ENCODE peak calls at places on chromosome 9, in eight cellular contexts. T is A549, H is fibroblast of lung, Z is pancreas, F is right lobe of liver, X is esophagus squamous epithelium, S is psoas muscle, Y is spleen. V is an unnamed sample.

GRCh38 chr9:69573666-69574456 is 98.3 kb downstream of the APBA1 start:
- DNase-seq in F (no peak), S (no peak), Y (no peak), T (no peak), Z (no peak), H (peak; percentile 35), X (no peak), V (no peak)

GRCh38 chr9:2299843-2300205 is 284.7 kb downstream of the SMARCA2 start:
- DNase-seq in F (no peak), T (no peak), S (no peak), H (no peak), Z (no peak), X (no peak), Y (no peak), V (no peak)

GRCh38 chr9:136808075-136808780 is 480 bp downstream of the RABL6 start:
- DNase-seq in X (no peak), F (peak; percentile 50), S (no peak), Z (peak; percentile 59), Y (peak; percentile 88), T (no peak), H (no peak), V (no peak)

GRCh38 chr9:129005336-129005997 is 22.7 kb downstream of the SH3GLB2 start:
- DNase-seq in Z (no peak), H (no peak), Y (no peak), X (no peak), F (no peak), T (no peak), S (no peak), V (no peak)

GRCh38 chr9:104747245-104747564 is 278 bp upstream of the NIPSNAP3A start:
- DNase-seq in F (no peak), X (no peak), S (no peak), Y (no peak), Z (no peak), T (no peak), H (no peak), V (no peak)

GRCh38 chr9:90274725-90275124 is 367.9 kb downstream of the DIRAS2 start:
- DNase-seq in X (no peak), T (no peak), S (no peak), Z (no peak), F (no peak), Y (no peak), H (no peak), V (no peak)

GRCh38 chr9:104339692-104340091 is 164.4 kb upstream of the OR13F1 start:
- DNase-seq in Z (no peak), T (no peak), Y (no peak), S (no peak), F (no peak), H (no peak), X (no peak), V (no peak)

GRCh38 chr9:116543731-116544400 is 143.2 kb upstream of the TRIM32 start:
- DNase-seq in H (peak; percentile 65), S (peak; percentile 58), T (no peak), F (no peak), Y (no peak), Z (no peak), X (no peak), V (no peak)

GRCh38 chr9:3525836-3526165 is at the start of gene RFX3:
- DNase-seq in Y (peak; percentile 98), Z (peak; percentile 86), F (peak; percentile 93), X (peak; percentile 66), H (peak; percentile 97), S (peak; percentile 92), T (peak; percentile 69), V (peak; percentile 89)

GRCh38 chr9:15942806-15943424 is 390.1 kb downstream of the CCDC171 start:
- DNase-seq in Z (no peak), F (no peak), S (no peak), T (no peak), Y (no peak), X (no peak), H (peak; percentile 42), V (no peak)

GRCh38 chr9:108682191-108682590 is 173.6 kb downstream of the ACTL7B start:
- DNase-seq in T (no peak), F (no peak), H (no peak), Y (no peak), X (no peak), S (no peak), Z (no peak), V (no peak)

GRCh38 chr9:137366445-137366810 is 56.5 kb downstream of the EXD3 start:
- DNase-seq in F (no peak), H (no peak), Y (peak; percentile 51), X (no peak), Z (no peak), T (no peak), S (no peak), V (no peak)

DNA sequence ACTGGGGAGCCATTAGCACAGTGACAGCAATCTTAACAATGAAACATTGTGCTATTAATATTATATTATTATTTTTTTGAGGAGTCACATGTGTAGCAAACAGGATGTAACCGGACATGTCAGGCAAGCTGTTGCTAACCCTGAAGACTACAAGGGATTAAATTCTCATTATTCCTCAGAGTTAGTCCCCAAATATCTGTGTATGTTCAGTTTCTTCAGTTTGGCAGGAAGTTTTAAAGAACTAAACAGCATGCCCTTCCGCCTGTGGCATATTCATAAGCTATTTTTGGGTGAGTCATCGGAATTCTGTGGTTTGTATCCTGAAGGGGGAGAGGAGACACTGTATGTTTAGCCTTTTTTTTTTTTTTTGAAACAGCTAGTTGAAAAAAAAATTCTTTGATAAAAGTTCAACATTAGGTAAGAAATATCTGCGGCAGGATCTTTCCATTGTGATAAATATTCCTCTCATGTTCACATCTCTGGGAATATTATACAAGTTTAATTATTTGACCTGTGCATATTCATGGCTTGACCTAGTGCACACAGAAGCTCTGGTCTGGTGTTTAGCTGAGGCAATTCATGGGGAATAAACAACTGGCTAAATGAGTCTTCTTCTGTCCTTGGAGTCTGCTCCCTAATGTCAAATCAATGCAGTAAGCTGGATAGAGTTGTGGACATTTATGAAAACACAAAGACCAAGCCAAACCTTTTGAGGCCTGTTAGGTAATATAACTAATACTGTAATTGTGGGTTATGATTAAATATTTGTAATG is 202.7 kb upstream of the CDKN2B start:
- DNase-seq in T (peak; percentile 69), X (no peak), Z (no peak), Y (no peak), H (peak; percentile 92), F (no peak), S (no peak), V (no peak)
- H3K27ac ChIP-seq in T (peak overlapping the region; percentile 87), X (no peak overlapping the region), Z (no peak overlapping the region), Y (no peak overlapping the region), H (peak overlapping the region; percentile 49), F (no peak overlapping the region), S (no peak overlapping the region), V (no peak overlapping the region)

DNA sequence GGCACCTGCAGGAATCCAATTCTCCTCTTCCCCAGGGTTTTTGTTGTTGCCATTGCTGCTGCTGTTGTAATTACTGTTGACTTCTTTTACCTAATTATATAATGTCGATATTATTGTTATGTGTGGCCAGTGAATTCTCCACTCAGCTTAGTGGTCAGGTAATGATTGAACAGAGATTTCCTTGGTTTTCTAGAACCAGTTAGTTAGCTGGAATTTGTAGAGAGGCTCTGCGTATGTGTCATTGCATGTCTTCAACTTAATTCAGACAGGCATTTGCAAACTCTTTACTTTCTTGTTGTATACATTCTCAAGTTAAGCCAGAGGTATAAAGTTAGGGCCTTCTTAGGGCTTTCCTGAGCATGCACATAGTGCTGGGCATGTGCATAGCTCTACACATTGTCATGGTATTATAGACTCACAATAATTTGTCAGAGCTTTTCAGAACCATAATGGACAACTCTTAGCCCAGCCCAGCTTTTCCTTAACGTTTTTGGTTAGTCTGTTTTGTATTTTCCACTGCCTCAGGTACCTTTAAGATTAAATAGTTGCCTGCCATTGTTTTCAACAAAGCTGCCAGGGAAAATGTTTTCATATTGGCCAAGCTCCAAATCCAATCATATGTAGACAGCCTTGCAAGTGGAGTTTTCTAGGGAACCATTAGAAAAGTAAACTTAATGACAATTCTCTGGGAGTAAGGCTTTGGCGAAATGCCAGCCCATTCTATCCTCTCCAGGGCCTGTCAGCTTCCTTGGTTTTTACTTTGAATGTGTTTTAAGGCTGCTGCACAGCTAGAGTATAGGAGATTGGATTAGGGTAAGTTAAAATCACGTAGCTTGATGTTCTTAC is 68.1 kb downstream of the UBE2R2 start:
- DNase-seq in S (no peak), X (no peak), Y (no peak), T (no peak), F (no peak), Z (peak; percentile 33), H (peak; percentile 64), V (peak; percentile 43)
- H3K4me1 ChIP-seq in S (peaks cover 56% of the 10 kb centered on the region), X (peaks cover 3% of the 10 kb centered on the region), Y (peaks cover 61% of the 10 kb centered on the region), T (peaks cover 36% of the 10 kb centered on the region), F (no peaks in the 10 kb centered on the region), Z (peaks cover 37% of the 10 kb centered on the region), H (peaks cover 4% of the 10 kb centered on the region), V (peaks cover 5% of the 10 kb centered on the region)

GRCh38 chr9:21434202-21435014 is 5.8 kb upstream of the IFNA1 start:
- DNase-seq in T (peak; percentile 28), Y (no peak), H (peak; percentile 83), X (no peak), F (no peak), S (no peak), Z (peak; percentile 47), V (no peak)
- H3K9me3 ChIP-seq in T (no peaks in the 10 kb centered on the region), Y (no peaks in the 10 kb centered on the region), H (no peaks in the 10 kb centered on the region), X (no peaks in the 10 kb centered on the region), F (no peaks in the 10 kb centered on the region), S (no peaks in the 10 kb centered on the region), Z (no peaks in the 10 kb centered on the region), V (no peaks in the 10 kb centered on the region)

GRCh38 chr9:110207071-110207923 is 662 bp downstream of the C9orf152 start:
- DNase-seq in Z (peak; percentile 92), X (no peak), T (no peak), Y (no peak), H (no peak), S (no peak), F (no peak), V (no peak)
- H3K27ac ChIP-seq in Z (peak overlapping the region; percentile 68), X (peak overlapping the region; percentile 24), T (peak overlapping the region; percentile 48), Y (no peak overlapping the region), H (no peak overlapping the region), S (no peak overlapping the region), F (no peak overlapping the region), V (no peak overlapping the region)

GRCh38 chr9:113594484-113595299 is 131.2 kb downstream of the RGS3 start:
- DNase-seq in F (no peak), T (no peak), Y (peak; percentile 78), S (no peak), Z (peak; percentile 65), H (no peak), X (no peak), V (no peak)
- H3K4me1 ChIP-seq in F (peaks cover 33% of the 10 kb centered on the region), T (peaks cover 21% of the 10 kb centered on the region), Y (peaks cover 92% of the 10 kb centered on the region), S (peaks cover 54% of the 10 kb centered on the region), Z (peaks cover 3% of the 10 kb centered on the region), H (peaks cover 37% of the 10 kb centered on the region), X (peaks cover 16% of the 10 kb centered on the region), V (peaks cover 5% of the 10 kb centered on the region)